ENCODE peak calls at places on chromosomes 5 and 9, in four cellular contexts. I, E, C and R are unnamed samples.

GRCh38 chr9:93827545-93828330 is 127.4 kb downstream of the BARX1 start:
- DNase-seq in E (peak; percentile 55), C (peak; percentile 40), I (no peak), R (peak; percentile 53)

GRCh38 chr5:113683211-113683610 is 169.7 kb downstream of the YTHDC2 start:
- DNase-seq in I (no peak), E (no peak), C (no peak), R (no peak)

GRCh38 chr5:158174918-158175663 is 316.1 kb upstream of the CLINT1 start:
- DNase-seq in C (peak; percentile 79), I (peak; percentile 14), E (peak; percentile 67), R (peak; percentile 78)

GRCh38 chr9:69027355-69028097 is 8.0 kb upstream of the FXN start:
- DNase-seq in E (no peak), C (no peak), I (no peak), R (peak; percentile 87)

GRCh38 chr5:98840946-98841345 is 67.5 kb downstream of the RGMB start:
- DNase-seq in E (no peak), C (no peak), I (no peak), R (no peak)

GRCh38 chr9:69945671-69946141 is 97.9 kb upstream of the MAMDC2 start:
- DNase-seq in E (peak; percentile 28), C (no peak), I (peak; percentile 25), R (peak; percentile 2)

GRCh38 chr5:103262422-103262871 is 3.9 kb downstream of the MACIR start:
- DNase-seq in I (no peak), C (no peak), E (no peak), R (no peak)

GRCh38 chr9:127899200-127899943 is at the start of gene ST6GALNAC6:
- DNase-seq in C (peak; percentile 67), E (peak; percentile 78), I (no peak), R (peak; percentile 71)

GRCh38 chr5:96324708-96325107 is 108.3 kb downstream of the PCSK1 start:
- DNase-seq in E (no peak), I (no peak), C (no peak), R (no peak)

GRCh38 chr9:105432247-105432857 is 15.5 kb upstream of the FSD1L start:
- DNase-seq in C (no peak), E (no peak), I (no peak), R (no peak)

GRCh38 chr9:93865716-93866115 is 89.4 kb downstream of the BARX1 start:
- DNase-seq in E (no peak), C (no peak), I (no peak), R (no peak)

GRCh38 chr5:87729786-87730185 is 317.1 kb upstream of the CCNH start:
- DNase-seq in I (no peak), E (no peak), C (no peak), R (peak; percentile 80)

GRCh38 chr5:671459-672328 is 21.5 kb downstream of the TPPP start:
- DNase-seq in C (peak; percentile 80), I (no peak), E (peak; percentile 78), R (peak; percentile 77)

GRCh38 chr9:111458139-111459009 is 25.8 kb downstream of the ECPAS start:
- DNase-seq in C (no peak), I (no peak), E (no peak), R (no peak)

GRCh38 chr5:96893342-96893741 is 17.0 kb downstream of the ERAP2 start:
- DNase-seq in C (no peak), I (no peak), E (no peak), R (no peak)

GRCh38 chr5:56440871-56441740 is 208.0 kb upstream of the ANKRD55 start:
- DNase-seq in E (no peak), I (no peak), C (no peak), R (no peak)

GRCh38 chr9:123246534-123246933 is 21.9 kb downstream of the STRBP start:
- DNase-seq in I (no peak), E (no peak), C (no peak), R (no peak)

GRCh38 chr9:38439916-38440301 is 15.7 kb upstream of the IGFBPL1 start:
- DNase-seq in E (no peak), C (no peak), I (no peak), R (no peak)

GRCh38 chr9:17859987-17860386 is 281.1 kb downstream of the SH3GL2 start:
- DNase-seq in C (no peak), I (no peak), E (no peak), R (no peak)

GRCh38 chr9:6354072-6354686 is 26.0 kb downstream of the TPD52L3 start:
- DNase-seq in C (no peak), I (peak; percentile 42), E (no peak), R (peak; percentile 43)

GRCh38 chr5:11227064-11227463 is 466.0 kb upstream of the DAP start:
- DNase-seq in E (no peak), C (no peak), I (no peak), R (peak; percentile 27)

GRCh38 chr5:31197183-31197582 is 3.7 kb downstream of the CDH6 start:
- DNase-seq in C (no peak), I (no peak), E (no peak), R (no peak)

GRCh38 chr9:82532504-82532903 is 530.4 kb downstream of the RASEF start:
- DNase-seq in E (no peak), C (no peak), I (no peak), R (peak; percentile 17)

GRCh38 chr9:126411225-126411947 is 84.8 kb downstream of the MVB12B start:
- DNase-seq in C (no peak), I (no peak), E (no peak), R (no peak)

GRCh38 chr5:148990817-148991216 is 72.0 kb downstream of the SH3TC2 start:
- DNase-seq in E (no peak), C (no peak), I (no peak), R (no peak)

GRCh38 chr9:133949486-133950061 is 42.5 kb downstream of the VAV2 start:
- DNase-seq in I (no peak), E (no peak), C (no peak), R (no peak)

GRCh38 chr5:16744164-16744880 is 127.5 kb upstream of the RETREG1 start:
- DNase-seq in E (peak; percentile 41), I (no peak), C (no peak), R (no peak)

GRCh38 chr9:72363908-72364678 is 915 bp downstream of the ZFAND5 start:
- DNase-seq in I (no peak), C (peak; percentile 44), E (peak; percentile 68), R (peak; percentile 55)